ENCODE peak calls at places on chromosomes 11 and 22, in nine cellular contexts. Y is PC-3; V is CD8-positive, alpha-beta T cell; J is activated T-helper 17 cell treated with anti-CD3 and anti-CD28 coated beads, Interleukin-2, amount 50 U/mL, for 72 hours; U is Right ventricle myocardium superior; Z is gastroesophageal sphincter; D is body of pancreas; E is left cardiac atrium; T is T-cell. F is an unnamed sample.

GRCh38 chr11:17578296-17578695 is 31.2 kb downstream of the OTOG start:
- ATAC-seq in E (no peak), Z (no peak), T (no peak), Y (no peak), D (no peak), V (no peak), U (no peak), J (no peak), F (no peak)

GRCh38 chr11:72834905-72835304 is 20.7 kb downstream of the ATG16L2 start:
- ATAC-seq in Z (no peak), D (no peak), Y (no peak), T (no peak), U (peak; percentile 40), J (no peak), V (no peak), E (peak; percentile 32), F (no peak)

GRCh38 chr11:8296872-8297271 is 33.2 kb upstream of the LMO1 start:
- ATAC-seq in J (no peak), V (no peak), Y (no peak), E (no peak), D (no peak), U (no peak), T (no peak), Z (no peak), F (no peak)

GRCh38 chr11:119341222-119342022 is 739 bp upstream of the C1QTNF5 start:
- ATAC-seq in V (no peak), J (no peak), E (no peak), U (no peak), Z (no peak), D (peak; percentile 19), T (no peak), Y (no peak), F (no peak)

GRCh38 chr22:45516923-45517675 is 14.4 kb downstream of the FBLN1 start:
- ATAC-seq in E (no peak), T (no peak), Y (no peak), Z (no peak), V (no peak), U (no peak), J (no peak), D (peak; percentile 52), F (peak; percentile 87)

GRCh38 chr22:19046719-19047609 is 75.2 kb downstream of the DGCR2 start:
- ATAC-seq in U (no peak), T (no peak), V (no peak), Y (no peak), E (no peak), Z (no peak), J (no peak), D (no peak), F (no peak)

GRCh38 chr22:17741866-17742527 is 32.3 kb downstream of the BID start:
- ATAC-seq in Z (no peak), J (no peak), V (no peak), Y (peak; percentile 19), E (peak; percentile 17), U (no peak), T (no peak), D (no peak), F (no peak)

GRCh38 chr22:38462960-38463784 is 4.7 kb upstream of the KDELR3 start:
- ATAC-seq in Z (no peak), T (no peak), Y (no peak), U (peak; percentile 73), E (peak; percentile 71), D (no peak), V (no peak), J (no peak), F (no peak)

GRCh38 chr11:22460181-22460580 is 122.0 kb downstream of the SLC17A6 start:
- ATAC-seq in V (no peak), Y (no peak), Z (no peak), D (no peak), J (no peak), E (no peak), T (no peak), U (no peak), F (peak; percentile 77)

GRCh38 chr11:102204174-102204573 is 93.9 kb downstream of the YAP1 start:
- ATAC-seq in J (no peak), T (no peak), U (no peak), D (no peak), Y (peak; percentile 51), Z (no peak), E (no peak), V (no peak), F (no peak)